ENCODE peak calls at places on chromosome 14, in four cellular contexts. D is endodermal cell, B is mesenchymal stem cell, M is MM.1S. F is an unnamed sample.
A peak's percentile ranks its signal among the peaks of the same experiment; 100 is the strongest.

GRCh38 chr14:53140585-53140984 is 12.5 kb downstream of the DDHD1 start:
- DNase-seq in D (no peak), B (no peak), M (no peak), F (no peak)

GRCh38 chr14:99137913-99138571 is 134.0 kb downstream of the BCL11B start:
- DNase-seq in D (peak; percentile 48), B (no peak), M (peak; percentile 10), F (no peak)

GRCh38 chr14:81371802-81372201 is 28.3 kb downstream of the STON2 start:
- DNase-seq in D (no peak), B (no peak), M (no peak), F (no peak)

GRCh38 chr14:61520546-61520945 is 174.8 kb upstream of the HIF1A start:
- DNase-seq in D (no peak), B (no peak), M (no peak), F (no peak)

GRCh38 chr14:105398044-105398725 is at the start of gene TEX22:
- DNase-seq in D (peak; percentile 92), B (peak; percentile 65), M (peak; percentile 69), F (peak; percentile 92)

GRCh38 chr14:20317720-20318119 is 12.0 kb upstream of the TTC5 start:
- DNase-seq in D (peak; percentile 49), B (no peak), M (no peak), F (no peak)

GRCh38 chr14:105500036-105500725 is 9.1 kb downstream of the TEDC1 start:
- DNase-seq in D (no peak), B (no peak), M (no peak), F (no peak)

GRCh38 chr14:54637829-54638446 is 71.0 kb downstream of the SAMD4A start:
- DNase-seq in D (no peak), B (peak; percentile 94), M (no peak), F (no peak)

GRCh38 chr14:73717247-73717646 is 3.1 kb upstream of the PNMA1 start:
- DNase-seq in D (no peak), B (no peak), M (no peak), F (no peak)

GRCh38 chr14:95255013-95255412 is 64.7 kb downstream of the CLMN start:
- DNase-seq in D (peak; percentile 73), B (no peak), M (peak; percentile 33), F (no peak)

GRCh38 chr14:95307402-95308041 is 12.2 kb downstream of the CLMN start:
- DNase-seq in D (no peak), B (peak; percentile 61), M (no peak), F (no peak)

GRCh38 chr14:32352631-32353030 is 23.5 kb downstream of the AKAP6 start:
- DNase-seq in D (no peak), B (no peak), M (no peak), F (no peak)

GRCh38 chr14:63974176-63974575 is 121.4 kb downstream of the SYNE2 start:
- DNase-seq in D (no peak), B (no peak), M (no peak), F (no peak)

GRCh38 chr14:106564058-106564643 is 1037.8 kb downstream of the TMEM121 start:
- DNase-seq in D (peak; percentile 68), B (no peak), M (peak; percentile 63), F (peak; percentile 49)

GRCh38 chr14:106842687-106843086 is 1316.3 kb downstream of the TMEM121 start:
- DNase-seq in D (no peak), B (no peak), M (no peak), F (no peak)

GRCh38 chr14:34021096-34021495 is 70.2 kb upstream of the EGLN3 start:
- DNase-seq in D (no peak), B (no peak), M (no peak), F (no peak)

GRCh38 chr14:60161176-60162107 is 3.8 kb downstream of the DHRS7 start:
- DNase-seq in D (no peak), B (peak; percentile 56), M (no peak), F (no peak)

GRCh38 chr14:105430535-105430934 is 10.9 kb downstream of the MTA1 start:
- DNase-seq in D (no peak), B (peak; percentile 15), M (no peak), F (no peak)

GRCh38 chr14:34665785-34666425 is 36.0 kb upstream of the SNX6 start:
- DNase-seq in D (no peak), B (peak; percentile 81), M (peak; percentile 77), F (peak; percentile 32)

GRCh38 chr14:63952933-63953437 is 100.2 kb downstream of the SYNE2 start:
- DNase-seq in D (no peak), B (no peak), M (no peak), F (no peak)

GRCh38 chr14:91398707-91399106 is 18.9 kb downstream of the CCDC88C start:
- DNase-seq in D (peak; percentile 53), B (no peak), M (peak; percentile 18), F (no peak)

GRCh38 chr14:37122288-37122687 is 50.1 kb downstream of the SLC25A21 start:
- DNase-seq in D (no peak), B (peak; percentile 84), M (no peak), F (no peak)

GRCh38 chr14:81245771-81246170 is 25.0 kb upstream of the GTF2A1 start:
- DNase-seq in D (no peak), B (no peak), M (no peak), F (no peak)

GRCh38 chr14:95185033-95185432 is 27.7 kb upstream of the DICER1 start:
- DNase-seq in D (no peak), B (no peak), M (no peak), F (no peak)

GRCh38 chr14:58297412-58297761 is 968 bp upstream of the ARID4A start:
- DNase-seq in D (no peak), B (peak; percentile 85), M (peak; percentile 7), F (no peak)

GRCh38 chr14:70754989-70755388 is 54.3 kb downstream of the MAP3K9 start:
- DNase-seq in D (peak; percentile 56), B (no peak), M (no peak), F (no peak)

DNA sequence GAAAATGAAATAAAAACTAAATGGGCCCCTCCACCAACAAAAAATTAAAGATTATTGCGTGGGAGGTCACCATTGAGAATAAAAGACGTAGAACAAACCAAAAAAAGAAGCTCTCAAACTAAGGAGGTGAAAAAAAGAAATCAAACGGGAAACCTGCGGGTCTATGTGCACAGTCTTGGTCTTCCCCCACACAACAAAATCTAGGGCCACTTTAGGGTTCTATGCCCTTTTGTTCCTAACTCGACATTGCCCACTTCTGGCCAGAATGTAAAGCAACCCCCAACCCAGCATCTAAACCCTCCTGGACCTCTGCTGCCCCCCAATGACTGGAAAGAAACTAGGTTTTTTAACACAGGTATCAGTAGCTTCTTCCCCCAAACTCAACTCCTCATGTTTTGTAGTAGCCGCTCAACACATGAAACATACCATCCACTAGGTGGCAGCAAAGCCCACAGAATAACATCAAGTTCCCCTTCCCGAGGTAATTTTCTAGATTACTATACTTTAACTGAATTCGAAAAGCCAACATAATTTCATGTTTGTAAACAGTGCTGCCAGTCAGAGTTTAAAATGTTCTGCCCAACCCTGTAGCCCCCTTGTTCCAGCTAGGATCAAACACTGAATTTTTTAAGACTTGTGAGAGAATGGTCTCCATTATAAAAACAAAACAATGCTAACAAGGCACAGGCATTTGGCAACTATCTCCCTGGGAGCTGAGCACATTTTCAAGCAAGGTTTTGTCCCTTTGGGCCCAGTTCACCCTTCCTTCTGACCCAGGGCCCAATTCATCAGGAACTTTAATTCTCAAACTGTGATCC is 18.7 kb downstream of the DAD1 start:
- DNase-seq in D (peak; percentile 93), B (peak; percentile 80), M (peak; percentile 88), F (peak; percentile 86)
- H3K4me3 ChIP-seq in D (no peak overlapping the region), B (no peak overlapping the region), M (peak overlapping the region; percentile 39), F (no peak overlapping the region)

GRCh38 chr14:89384023-89384422 is 33.0 kb downstream of the FOXN3 start:
- DNase-seq in D (peak; percentile 25), B (no peak), M (no peak), F (no peak)

GRCh38 chr14:89384636-89385035 is 32.4 kb downstream of the FOXN3 start:
- DNase-seq in D (peak; percentile 16), B (no peak), M (no peak), F (no peak)

GRCh38 chr14:89387922-89388685 is 28.9 kb downstream of the FOXN3 start:
- DNase-seq in D (no peak), B (no peak), M (no peak), F (no peak)

GRCh38 chr14:89388853-89389252 is 28.2 kb downstream of the FOXN3 start:
- DNase-seq in D (peak; percentile 67), B (no peak), M (no peak), F (no peak)

DNA sequence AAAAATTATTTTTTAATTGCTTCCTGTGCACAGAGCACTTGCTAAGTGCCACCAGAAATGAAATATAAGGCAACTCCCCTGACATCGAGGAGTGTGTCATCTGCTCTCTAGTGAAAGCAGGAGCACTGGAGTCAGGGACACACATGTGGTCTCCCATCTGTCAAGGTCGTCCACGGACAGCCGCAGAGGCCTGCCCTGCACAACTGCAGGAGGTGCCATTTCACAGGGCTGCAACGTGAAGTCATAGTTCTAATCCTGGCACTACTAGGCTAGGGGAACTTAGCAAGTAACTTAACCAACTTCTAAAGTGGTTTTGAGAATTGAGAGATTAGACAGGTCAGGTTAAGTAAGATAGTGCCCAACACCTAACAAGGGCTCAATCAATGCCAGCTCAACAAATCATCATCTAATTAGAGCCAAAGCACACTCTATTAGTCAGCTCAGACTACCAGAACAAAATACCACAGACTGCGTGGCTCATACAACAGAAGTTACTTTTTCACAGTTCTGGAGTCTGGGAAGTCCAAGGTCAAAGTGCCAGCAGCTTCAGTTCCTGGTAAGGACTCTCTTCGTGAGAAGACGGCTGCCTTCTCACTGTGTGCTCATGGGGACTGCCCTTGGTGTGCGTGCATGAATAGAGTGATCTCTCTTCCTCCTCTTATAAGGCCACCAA is 30.7 kb downstream of the FOXN3 start:
- DNase-seq in D (peak; percentile 34), B (peak; percentile 53), M (no peak), F (no peak)
- H3K9ac ChIP-seq in D (no peak overlapping the region), B (no peak overlapping the region), M (no peak overlapping the region), F (no peak overlapping the region)

DNA sequence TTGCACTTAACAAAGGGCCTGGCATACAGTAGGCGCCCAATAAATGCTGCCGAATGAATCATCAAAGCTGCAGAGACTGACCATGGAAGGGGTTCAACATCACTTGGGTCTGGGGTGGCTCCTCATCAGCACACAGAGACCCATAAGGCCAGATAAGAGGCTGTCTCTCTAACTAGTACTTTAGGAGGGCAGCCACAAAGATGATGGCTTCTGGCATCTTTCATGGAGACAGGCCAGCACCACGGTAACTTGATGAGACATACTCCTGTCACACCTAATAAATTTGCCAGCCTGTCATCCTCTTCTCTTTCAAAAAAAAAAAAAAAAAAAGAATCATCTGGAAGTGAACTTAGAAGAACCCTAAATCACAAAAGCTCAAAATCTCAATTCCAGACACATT is 3.4 kb downstream of the PRIMA1 start:
- DNase-seq in D (no peak), B (no peak), M (no peak), F (no peak)
- H3K27ac ChIP-seq in D (no peak overlapping the region), B (no peak overlapping the region), M (no peak overlapping the region), F (no peak overlapping the region)

GRCh38 chr14:69612759-69613145 is 1.4 kb downstream of the SUSD6 start:
- DNase-seq in D (no peak), B (no peak), M (no peak), F (no peak)

GRCh38 chr14:69615471-69616407 is 4.3 kb downstream of the SUSD6 start:
- DNase-seq in D (no peak), B (peak; percentile 72), M (peak; percentile 81), F (peak; percentile 52)

GRCh38 chr14:69613312-69614073 is 2.1 kb downstream of the SUSD6 start:
- DNase-seq in D (no peak), B (no peak), M (no peak), F (no peak)

GRCh38 chr14:69616408-69616773 is 5.0 kb downstream of the SUSD6 start:
- DNase-seq in D (no peak), B (no peak), M (no peak), F (no peak)

DNA sequence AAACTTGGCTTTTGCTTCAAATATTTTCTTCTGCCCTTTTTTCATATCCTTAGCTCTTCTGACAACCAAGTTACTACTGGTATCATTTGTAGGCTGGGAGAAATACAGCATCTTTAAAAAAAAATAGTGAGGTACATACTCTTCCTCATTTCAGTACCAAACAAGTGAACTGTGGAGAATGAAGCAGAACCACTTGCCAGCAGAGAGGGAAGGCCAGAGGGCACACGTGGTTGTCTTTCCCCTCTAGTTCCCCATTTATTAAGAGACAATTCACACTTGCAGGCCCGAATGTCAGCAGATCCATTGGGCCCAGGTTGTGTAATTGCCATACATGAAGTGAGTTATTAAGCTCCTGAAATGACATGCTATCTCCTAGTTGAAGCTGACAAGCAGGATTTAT is 3.2 kb downstream of the SUSD6 start:
- DNase-seq in D (no peak), B (no peak), M (no peak), F (peak; percentile 44)
- H3K4me3 ChIP-seq in D (no peak overlapping the region), B (no peak overlapping the region), M (no peak overlapping the region), F (no peak overlapping the region)